ENCODE peak calls at places on chromosome 11, in seven cellular contexts. One of them, this sample, is unnamed.

GRCh38 chr11:9315078-9315688 is 790 bp upstream of the TMEM41B start:
- DNase-seq in colonic mucosa: no peak
- DNase-seq in GM20000: no peak
- DNase-seq in astrocyte of the spinal cord: peak; percentile 22
- DNase-seq in mesothelial cell of epicardium: no peak
- DNase-seq in gastrocnemius medialis: no peak
- DNase-seq in transverse colon: peak; percentile 11
- DNase-seq in this sample: no peak

GRCh38 chr11:46345131-46345597 is 2.1 kb upstream of the DGKZ start:
- DNase-seq in mesothelial cell of epicardium: no peak
- DNase-seq in astrocyte of the spinal cord: no peak
- DNase-seq in GM20000: peak; percentile 76
- DNase-seq in transverse colon: peak; percentile 43
- DNase-seq in colonic mucosa: no peak
- DNase-seq in gastrocnemius medialis: no peak
- DNase-seq in this sample: no peak

GRCh38 chr11:19084661-19085315 is 24.3 kb upstream of the MRGPRX2 start:
- DNase-seq in mesothelial cell of epicardium: no peak
- DNase-seq in GM20000: no peak
- DNase-seq in gastrocnemius medialis: no peak
- DNase-seq in colonic mucosa: no peak
- DNase-seq in astrocyte of the spinal cord: no peak
- DNase-seq in transverse colon: no peak
- DNase-seq in this sample: no peak

GRCh38 chr11:95443386-95443785 is 212.4 kb upstream of the SESN3 start:
- DNase-seq in colonic mucosa: no peak
- DNase-seq in transverse colon: no peak
- DNase-seq in mesothelial cell of epicardium: no peak
- DNase-seq in GM20000: peak; percentile 57
- DNase-seq in gastrocnemius medialis: no peak
- DNase-seq in astrocyte of the spinal cord: no peak
- DNase-seq in this sample: no peak

GRCh38 chr11:7894251-7894650 is 36.8 kb downstream of the OR10A6 start:
- DNase-seq in colonic mucosa: peak; percentile 60
- DNase-seq in gastrocnemius medialis: no peak
- DNase-seq in GM20000: no peak
- DNase-seq in astrocyte of the spinal cord: no peak
- DNase-seq in mesothelial cell of epicardium: no peak
- DNase-seq in transverse colon: no peak
- DNase-seq in this sample: no peak

GRCh38 chr11:1181420-1181819 is 23.7 kb downstream of the MUC5AC start:
- DNase-seq in GM20000: no peak
- DNase-seq in colonic mucosa: no peak
- DNase-seq in gastrocnemius medialis: no peak
- DNase-seq in mesothelial cell of epicardium: no peak
- DNase-seq in transverse colon: no peak
- DNase-seq in astrocyte of the spinal cord: no peak
- DNase-seq in this sample: no peak

GRCh38 chr11:70710192-70710965 is 312.1 kb downstream of the CTTN start:
- DNase-seq in GM20000: no peak
- DNase-seq in transverse colon: no peak
- DNase-seq in mesothelial cell of epicardium: no peak
- DNase-seq in gastrocnemius medialis: no peak
- DNase-seq in colonic mucosa: no peak
- DNase-seq in astrocyte of the spinal cord: no peak
- DNase-seq in this sample: no peak

GRCh38 chr11:116300252-116300651 is 472.5 kb downstream of the BUD13 start:
- DNase-seq in gastrocnemius medialis: no peak
- DNase-seq in astrocyte of the spinal cord: no peak
- DNase-seq in colonic mucosa: no peak
- DNase-seq in transverse colon: no peak
- DNase-seq in mesothelial cell of epicardium: no peak
- DNase-seq in GM20000: no peak
- DNase-seq in this sample: no peak

GRCh38 chr11:30316237-30316636 is 6.7 kb upstream of the ARL14EP start:
- DNase-seq in mesothelial cell of epicardium: no peak
- DNase-seq in GM20000: no peak
- DNase-seq in gastrocnemius medialis: no peak
- DNase-seq in transverse colon: no peak
- DNase-seq in colonic mucosa: no peak
- DNase-seq in astrocyte of the spinal cord: no peak
- DNase-seq in this sample: no peak

GRCh38 chr11:73158356-73159051 is 16.4 kb upstream of the FCHSD2 start:
- DNase-seq in astrocyte of the spinal cord: no peak
- DNase-seq in transverse colon: no peak
- DNase-seq in mesothelial cell of epicardium: no peak
- DNase-seq in colonic mucosa: no peak
- DNase-seq in gastrocnemius medialis: peak; percentile 8
- DNase-seq in GM20000: no peak
- DNase-seq in this sample: no peak

GRCh38 chr11:134041791-134042696 is 26.8 kb upstream of the JAM3 start:
- DNase-seq in transverse colon: no peak
- DNase-seq in astrocyte of the spinal cord: no peak
- DNase-seq in colonic mucosa: no peak
- DNase-seq in GM20000: no peak
- DNase-seq in gastrocnemius medialis: no peak
- DNase-seq in mesothelial cell of epicardium: no peak
- DNase-seq in this sample: no peak

GRCh38 chr11:120363436-120363835 is 27.2 kb downstream of the ARHGEF12 start:
- DNase-seq in colonic mucosa: no peak
- DNase-seq in mesothelial cell of epicardium: no peak
- DNase-seq in astrocyte of the spinal cord: no peak
- DNase-seq in GM20000: no peak
- DNase-seq in transverse colon: no peak
- DNase-seq in gastrocnemius medialis: no peak
- DNase-seq in this sample: no peak

GRCh38 chr11:128481135-128481534 is 106.2 kb downstream of the ETS1 start:
- DNase-seq in mesothelial cell of epicardium: no peak
- DNase-seq in GM20000: no peak
- DNase-seq in astrocyte of the spinal cord: peak; percentile 85
- DNase-seq in colonic mucosa: no peak
- DNase-seq in transverse colon: no peak
- DNase-seq in gastrocnemius medialis: no peak
- DNase-seq in this sample: no peak

GRCh38 chr11:74380746-74381439 is 17.3 kb downstream of the PGM2L1 start:
- DNase-seq in transverse colon: peak; percentile 67
- DNase-seq in GM20000: no peak
- DNase-seq in gastrocnemius medialis: no peak
- DNase-seq in mesothelial cell of epicardium: no peak
- DNase-seq in colonic mucosa: peak; percentile 82
- DNase-seq in astrocyte of the spinal cord: peak; percentile 25
- DNase-seq in this sample: no peak

GRCh38 chr11:132032555-132032954 is 662.1 kb downstream of the NTM start:
- DNase-seq in gastrocnemius medialis: no peak
- DNase-seq in mesothelial cell of epicardium: no peak
- DNase-seq in colonic mucosa: no peak
- DNase-seq in transverse colon: no peak
- DNase-seq in astrocyte of the spinal cord: peak; percentile 72
- DNase-seq in GM20000: no peak
- DNase-seq in this sample: no peak

GRCh38 chr11:75328426-75329277 is 22.8 kb downstream of the ARRB1 start:
- DNase-seq in transverse colon: peak; percentile 85
- DNase-seq in colonic mucosa: peak; percentile 88
- DNase-seq in astrocyte of the spinal cord: peak; percentile 61
- DNase-seq in GM20000: no peak
- DNase-seq in gastrocnemius medialis: no peak
- DNase-seq in mesothelial cell of epicardium: no peak
- DNase-seq in this sample: no peak

GRCh38 chr11:19546325-19546724 is 166.3 kb upstream of the NAV2 start:
- DNase-seq in mesothelial cell of epicardium: no peak
- DNase-seq in colonic mucosa: no peak
- DNase-seq in gastrocnemius medialis: no peak
- DNase-seq in GM20000: no peak
- DNase-seq in transverse colon: no peak
- DNase-seq in astrocyte of the spinal cord: no peak
- DNase-seq in this sample: no peak

GRCh38 chr11:71447791-71448256 is 369 bp downstream of the DHCR7 start:
- DNase-seq in astrocyte of the spinal cord: peak; percentile 6
- DNase-seq in mesothelial cell of epicardium: peak; percentile 49
- DNase-seq in GM20000: peak; percentile 65
- DNase-seq in gastrocnemius medialis: no peak
- DNase-seq in transverse colon: peak; percentile 47
- DNase-seq in colonic mucosa: peak; percentile 34
- DNase-seq in this sample: no peak

GRCh38 chr11:11770274-11770673 is 71.5 kb upstream of the USP47 start:
- DNase-seq in GM20000: no peak
- DNase-seq in gastrocnemius medialis: no peak
- DNase-seq in mesothelial cell of epicardium: no peak
- DNase-seq in colonic mucosa: no peak
- DNase-seq in transverse colon: no peak
- DNase-seq in astrocyte of the spinal cord: no peak
- DNase-seq in this sample: no peak

GRCh38 chr11:108960498-108960897 is 295.6 kb downstream of the DDX10 start:
- DNase-seq in astrocyte of the spinal cord: no peak
- DNase-seq in gastrocnemius medialis: no peak
- DNase-seq in mesothelial cell of epicardium: no peak
- DNase-seq in GM20000: no peak
- DNase-seq in transverse colon: no peak
- DNase-seq in colonic mucosa: no peak
- DNase-seq in this sample: no peak

GRCh38 chr11:4480577-4481539 is 1.6 kb upstream of the OR52K1 start:
- DNase-seq in colonic mucosa: no peak
- DNase-seq in mesothelial cell of epicardium: no peak
- DNase-seq in gastrocnemius medialis: no peak
- DNase-seq in transverse colon: no peak
- DNase-seq in GM20000: no peak
- DNase-seq in astrocyte of the spinal cord: peak; percentile 22
- DNase-seq in this sample: no peak

GRCh38 chr11:102191832-102192231 is 81.6 kb downstream of the YAP1 start:
- DNase-seq in mesothelial cell of epicardium: no peak
- DNase-seq in colonic mucosa: no peak
- DNase-seq in gastrocnemius medialis: no peak
- DNase-seq in astrocyte of the spinal cord: no peak
- DNase-seq in transverse colon: no peak
- DNase-seq in GM20000: no peak
- DNase-seq in this sample: no peak

GRCh38 chr11:126391286-126391954 is 35.9 kb downstream of the ST3GAL4 start:
- DNase-seq in colonic mucosa: no peak
- DNase-seq in transverse colon: no peak
- DNase-seq in gastrocnemius medialis: no peak
- DNase-seq in mesothelial cell of epicardium: no peak
- DNase-seq in astrocyte of the spinal cord: no peak
- DNase-seq in GM20000: no peak
- DNase-seq in this sample: no peak

GRCh38 chr11:114135737-114136151 is 76.2 kb downstream of the ZBTB16 start:
- DNase-seq in gastrocnemius medialis: no peak
- DNase-seq in transverse colon: no peak
- DNase-seq in GM20000: no peak
- DNase-seq in mesothelial cell of epicardium: no peak
- DNase-seq in astrocyte of the spinal cord: peak; percentile 78
- DNase-seq in colonic mucosa: no peak
- DNase-seq in this sample: no peak

GRCh38 chr11:115784796-115785521 is 280.7 kb upstream of the CADM1 start:
- DNase-seq in colonic mucosa: no peak
- DNase-seq in GM20000: no peak
- DNase-seq in transverse colon: peak; percentile 32
- DNase-seq in gastrocnemius medialis: no peak
- DNase-seq in mesothelial cell of epicardium: no peak
- DNase-seq in astrocyte of the spinal cord: no peak
- DNase-seq in this sample: no peak

GRCh38 chr11:123268118-123268517 is 73.1 kb upstream of the CLMP start:
- DNase-seq in GM20000: no peak
- DNase-seq in colonic mucosa: no peak
- DNase-seq in mesothelial cell of epicardium: no peak
- DNase-seq in astrocyte of the spinal cord: no peak
- DNase-seq in transverse colon: no peak
- DNase-seq in gastrocnemius medialis: no peak
- DNase-seq in this sample: no peak
- TF ChIP-seq CTCF in GM20000: no peak
- TF ChIP-seq CTCF in colonic mucosa: no peak
- TF ChIP-seq CTCF in mesothelial cell of epicardium: no peak
- TF ChIP-seq CTCF in astrocyte of the spinal cord: no peak
- TF ChIP-seq CTCF in transverse colon: no peak
- TF ChIP-seq CTCF in gastrocnemius medialis: no peak
- TF ChIP-seq CTCF in this sample: no peak

DNA sequence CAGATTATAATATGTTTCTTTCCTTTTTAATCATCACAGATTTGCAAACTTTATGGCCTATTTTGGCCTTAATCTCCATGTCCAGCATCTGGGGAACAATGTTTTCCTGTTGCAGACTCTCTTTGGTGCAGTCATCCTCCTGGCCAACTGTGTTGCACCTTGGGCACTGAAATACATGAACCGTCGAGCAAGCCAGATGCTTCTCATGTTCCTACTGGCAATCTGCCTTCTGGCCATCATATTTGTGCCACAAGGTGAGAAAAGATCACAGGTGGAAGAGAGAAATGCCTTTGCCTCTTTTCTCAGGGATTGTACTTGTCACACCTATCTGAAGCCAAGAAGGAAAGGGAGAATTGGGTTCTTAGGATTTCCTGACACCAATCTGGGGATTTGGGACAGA is 36.9 kb downstream of the SLC22A9 start:
- DNase-seq in colonic mucosa: no peak
- DNase-seq in mesothelial cell of epicardium: no peak
- DNase-seq in gastrocnemius medialis: no peak
- DNase-seq in astrocyte of the spinal cord: no peak
- DNase-seq in GM20000: no peak
- DNase-seq in transverse colon: no peak
- DNase-seq in this sample: no peak
- TF ChIP-seq CTCF in colonic mucosa: no peak
- TF ChIP-seq CTCF in mesothelial cell of epicardium: no peak
- TF ChIP-seq CTCF in gastrocnemius medialis: no peak
- TF ChIP-seq CTCF in astrocyte of the spinal cord: no peak
- TF ChIP-seq CTCF in GM20000: no peak
- TF ChIP-seq CTCF in transverse colon: no peak
- TF ChIP-seq CTCF in this sample: no peak

DNA sequence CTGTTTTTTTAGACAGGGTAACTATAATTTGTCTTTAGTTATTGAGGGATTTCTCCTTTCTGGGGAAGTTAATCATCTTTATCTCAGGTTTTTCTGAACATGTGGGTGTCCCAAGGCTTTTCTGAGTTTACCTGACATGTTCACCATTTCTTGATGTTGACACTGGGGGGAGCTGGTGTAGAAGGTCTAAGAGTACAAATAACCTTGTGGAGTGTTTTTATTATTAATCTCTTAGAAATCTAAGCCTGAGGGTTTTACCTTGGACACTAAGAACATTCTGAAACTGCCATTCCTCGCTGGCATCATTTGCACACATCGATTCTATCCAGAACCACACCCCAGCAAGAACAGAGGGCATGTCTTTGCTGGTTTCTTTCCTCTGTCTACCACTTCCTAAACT is 15.6 kb upstream of the C11orf91 start:
- DNase-seq in mesothelial cell of epicardium: no peak
- DNase-seq in astrocyte of the spinal cord: peak; percentile 48
- DNase-seq in GM20000: no peak
- DNase-seq in transverse colon: no peak
- DNase-seq in gastrocnemius medialis: no peak
- DNase-seq in colonic mucosa: no peak
- DNase-seq in this sample: no peak
- TF ChIP-seq CTCF in mesothelial cell of epicardium: no peak
- TF ChIP-seq CTCF in astrocyte of the spinal cord: peak; percentile 53
- TF ChIP-seq CTCF in GM20000: peak; percentile 31
- TF ChIP-seq CTCF in transverse colon: peak; percentile 24
- TF ChIP-seq CTCF in gastrocnemius medialis: no peak
- TF ChIP-seq CTCF in colonic mucosa: no peak
- TF ChIP-seq CTCF in this sample: no peak

DNA sequence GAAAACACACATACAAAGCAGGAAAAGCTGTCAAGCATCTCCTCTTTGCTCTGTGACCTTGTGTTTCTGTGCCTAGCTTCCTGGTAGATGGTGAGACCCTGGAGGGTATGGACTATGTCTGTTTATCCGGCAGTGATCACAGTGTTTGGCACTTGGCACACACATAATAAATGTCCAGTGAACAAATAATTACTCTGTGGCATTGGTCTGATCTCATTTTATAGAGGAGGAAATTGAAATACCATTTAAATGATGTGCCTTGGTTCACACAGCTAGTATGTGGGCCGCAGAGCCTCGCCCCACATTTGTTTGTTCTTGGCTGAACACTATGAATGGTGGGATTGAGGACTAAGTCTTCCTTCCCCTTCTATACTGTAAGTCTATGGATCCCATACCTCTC is 104.7 kb upstream of the SPON1 start:
- DNase-seq in transverse colon: no peak
- DNase-seq in mesothelial cell of epicardium: no peak
- DNase-seq in gastrocnemius medialis: no peak
- DNase-seq in colonic mucosa: no peak
- DNase-seq in GM20000: no peak
- DNase-seq in astrocyte of the spinal cord: no peak
- DNase-seq in this sample: no peak
- TF ChIP-seq CTCF in transverse colon: no peak
- TF ChIP-seq CTCF in mesothelial cell of epicardium: no peak
- TF ChIP-seq CTCF in gastrocnemius medialis: no peak
- TF ChIP-seq CTCF in colonic mucosa: no peak
- TF ChIP-seq CTCF in GM20000: no peak
- TF ChIP-seq CTCF in astrocyte of the spinal cord: no peak
- TF ChIP-seq CTCF in this sample: no peak